ENCODE peak calls at places on chromosomes 13 and 19, in five cellular contexts. One of them, this sample, is unnamed.

GRCh38 chr13:89066868-89067466 is 1395.8 kb downstream of the SLITRK5 start:
- DNase-seq in K562: no peak
- DNase-seq in testis: peak; percentile 47
- DNase-seq in fibroblast of the aortic adventitia: peak; percentile 31
- DNase-seq in GM06990: no peak
- DNase-seq in this sample: no peak

GRCh38 chr19:46571495-46571894 is 29.6 kb upstream of the CALM3 start:
- DNase-seq in K562: peak; percentile 48
- DNase-seq in testis: no peak
- DNase-seq in fibroblast of the aortic adventitia: peak; percentile 11
- DNase-seq in GM06990: no peak
- DNase-seq in this sample: peak; percentile 12

GRCh38 chr19:18399008-18399407 is 1.6 kb upstream of the LRRC25 start:
- DNase-seq in K562: no peak
- DNase-seq in testis: peak; percentile 88
- DNase-seq in fibroblast of the aortic adventitia: peak; percentile 49
- DNase-seq in GM06990: no peak
- DNase-seq in this sample: peak; percentile 70

GRCh38 chr13:43872181-43872580 is 7.4 kb downstream of the CCDC122 start:
- DNase-seq in K562: no peak
- DNase-seq in testis: no peak
- DNase-seq in fibroblast of the aortic adventitia: peak; percentile 54
- DNase-seq in GM06990: no peak
- DNase-seq in this sample: no peak

GRCh38 chr13:114095486-114095885 is 36.9 kb downstream of the RASA3 start:
- DNase-seq in K562: no peak
- DNase-seq in testis: no peak
- DNase-seq in fibroblast of the aortic adventitia: no peak
- DNase-seq in GM06990: no peak
- DNase-seq in this sample: no peak

GRCh38 chr13:114130708-114131580 is 1.5 kb downstream of the RASA3 start:
- DNase-seq in K562: peak; percentile 29
- DNase-seq in testis: no peak
- DNase-seq in fibroblast of the aortic adventitia: peak; percentile 80
- DNase-seq in GM06990: peak; percentile 74
- DNase-seq in this sample: peak; percentile 95

GRCh38 chr13:70758932-70759331 is 650.7 kb upstream of the KLHL1 start:
- DNase-seq in K562: no peak
- DNase-seq in testis: no peak
- DNase-seq in fibroblast of the aortic adventitia: no peak
- DNase-seq in GM06990: no peak
- DNase-seq in this sample: no peak

GRCh38 chr19:13981021-13981420 is 25.1 kb downstream of the RFX1 start:
- DNase-seq in K562: no peak
- DNase-seq in testis: no peak
- DNase-seq in fibroblast of the aortic adventitia: no peak
- DNase-seq in GM06990: no peak
- DNase-seq in this sample: no peak

GRCh38 chr13:107883561-107884175 is 331.7 kb downstream of the LIG4 start:
- DNase-seq in K562: peak; percentile 89
- DNase-seq in testis: no peak
- DNase-seq in fibroblast of the aortic adventitia: no peak
- DNase-seq in GM06990: no peak
- DNase-seq in this sample: no peak

GRCh38 chr19:15195987-15196682 is 4.7 kb downstream of the NOTCH3 start:
- DNase-seq in K562: peak; percentile 49
- DNase-seq in testis: peak; percentile 50
- DNase-seq in fibroblast of the aortic adventitia: no peak
- DNase-seq in GM06990: no peak
- DNase-seq in this sample: no peak
- H3K4me3 ChIP-seq in K562: no peak overlapping the region
- H3K4me3 ChIP-seq in testis: no peak overlapping the region
- H3K4me3 ChIP-seq in fibroblast of the aortic adventitia: no peak overlapping the region
- H3K4me3 ChIP-seq in GM06990: no peak overlapping the region
- H3K4me3 ChIP-seq in this sample: peak overlapping the region; percentile 30

DNA sequence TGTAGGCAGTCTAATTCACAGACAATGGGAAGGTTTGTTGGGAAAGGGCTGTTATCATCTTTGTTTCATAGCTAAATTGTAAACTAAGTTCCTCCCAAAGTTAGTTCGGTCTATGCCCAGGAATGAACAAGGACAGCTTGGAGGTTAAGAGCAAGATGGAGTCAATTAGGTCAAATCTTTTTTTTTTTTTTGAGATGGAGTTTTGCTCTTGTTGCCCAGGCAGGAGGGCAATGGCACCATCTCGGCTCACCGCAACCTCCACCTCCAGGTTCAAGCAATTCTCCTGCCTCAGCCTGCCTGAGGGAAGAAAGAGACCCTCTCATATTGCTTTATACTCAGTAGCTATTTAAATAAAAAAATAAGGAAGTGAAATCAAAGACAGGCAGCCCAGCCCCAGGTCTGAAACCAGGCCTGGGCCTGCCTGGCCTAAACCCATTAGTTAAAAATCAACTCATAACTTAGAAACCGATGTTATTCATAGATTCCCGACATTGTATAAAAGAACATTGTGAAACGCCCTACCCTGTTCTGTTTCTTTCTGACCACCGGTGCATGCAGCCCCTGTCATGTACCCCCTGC is 297.4 kb upstream of the SGCG start:
- DNase-seq in K562: no peak
- DNase-seq in testis: no peak
- DNase-seq in fibroblast of the aortic adventitia: no peak
- DNase-seq in GM06990: peak; percentile 48
- DNase-seq in this sample: no peak
- TF ChIP-seq CTCF in K562: no peak
- TF ChIP-seq CTCF in testis: no peak
- TF ChIP-seq CTCF in fibroblast of the aortic adventitia: no peak
- TF ChIP-seq CTCF in GM06990: no peak
- TF ChIP-seq CTCF in this sample: no peak

DNA sequence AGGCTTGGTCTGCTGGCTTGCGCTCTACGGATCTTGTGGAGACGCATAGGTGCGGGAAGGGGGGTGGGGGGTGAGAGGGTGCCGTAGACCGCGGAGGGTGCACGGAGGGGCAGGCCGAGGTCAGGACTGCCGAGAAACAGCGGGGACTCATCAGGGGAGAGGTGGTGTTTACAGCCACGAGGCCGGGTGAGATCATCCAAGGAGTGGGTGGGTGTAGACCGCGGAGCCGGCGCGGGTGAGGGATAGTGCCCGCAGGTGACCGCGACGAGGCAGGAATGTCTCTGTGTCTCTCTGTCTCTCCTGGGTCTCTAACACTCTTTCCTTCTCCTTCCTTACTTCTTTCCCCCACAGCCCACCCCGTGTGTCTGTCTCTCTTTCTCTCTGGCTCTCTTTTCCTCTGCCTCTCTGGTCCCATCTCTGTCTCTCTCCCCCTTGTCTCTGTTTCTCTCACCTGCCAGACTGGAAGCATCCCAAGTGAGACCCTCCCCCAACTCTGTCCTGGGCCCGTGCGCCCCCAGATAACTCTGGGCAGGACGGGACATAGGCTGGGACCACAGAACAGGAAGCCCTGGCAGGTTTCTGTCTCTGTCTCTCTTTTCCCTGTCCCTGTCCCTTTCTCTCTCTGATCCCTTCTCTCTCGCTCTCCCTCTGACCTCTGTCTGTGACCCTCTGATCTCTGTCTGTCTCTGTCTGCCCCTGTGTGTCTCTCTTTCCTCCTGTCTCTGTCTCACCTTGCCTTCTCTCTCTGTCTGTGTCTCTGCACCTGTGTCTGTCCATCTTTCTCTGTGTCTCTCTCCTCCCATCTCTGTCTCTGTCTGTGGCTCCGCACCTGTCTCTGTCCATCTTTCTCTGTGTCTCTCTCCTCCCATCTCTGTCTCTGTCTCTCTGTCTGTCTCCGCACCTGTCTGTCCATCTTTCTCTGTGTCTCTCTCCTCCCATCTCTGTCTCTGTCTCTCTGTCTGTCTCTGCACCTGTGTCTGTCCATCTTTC is 1.8 kb upstream of the KLK4 start:
- DNase-seq in K562: peak; percentile 28
- DNase-seq in testis: no peak
- DNase-seq in fibroblast of the aortic adventitia: no peak
- DNase-seq in GM06990: no peak
- DNase-seq in this sample: no peak
- H3K4me3 ChIP-seq in K562: no peak overlapping the region
- H3K4me3 ChIP-seq in testis: no peak overlapping the region
- H3K4me3 ChIP-seq in fibroblast of the aortic adventitia: no peak overlapping the region
- H3K4me3 ChIP-seq in GM06990: no peak overlapping the region
- H3K4me3 ChIP-seq in this sample: no peak overlapping the region

DNA sequence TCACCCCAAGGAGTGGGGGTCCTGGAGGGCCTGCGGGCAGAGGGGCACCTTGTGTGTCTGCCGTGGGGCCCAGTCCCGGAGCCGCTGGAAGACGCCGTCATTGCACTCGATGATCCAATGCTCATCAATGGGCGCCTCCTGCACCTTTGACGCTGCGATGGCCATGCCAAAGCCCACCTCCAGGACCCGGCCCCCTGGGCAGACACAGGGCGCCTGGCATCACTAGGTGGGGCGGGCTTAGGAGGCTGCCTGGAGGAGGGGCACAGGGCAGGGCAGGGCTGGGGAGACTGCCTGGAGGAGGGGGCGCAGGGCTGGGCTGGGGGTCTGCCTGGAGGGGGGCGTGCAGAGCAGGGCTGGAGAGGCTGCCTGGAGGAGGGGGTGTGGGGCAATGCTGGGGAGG is 1.6 kb downstream of the GAMT start:
- DNase-seq in K562: no peak
- DNase-seq in testis: no peak
- DNase-seq in fibroblast of the aortic adventitia: no peak
- DNase-seq in GM06990: no peak
- DNase-seq in this sample: no peak
- TF ChIP-seq CTCF in K562: no peak
- TF ChIP-seq CTCF in testis: no peak
- TF ChIP-seq CTCF in fibroblast of the aortic adventitia: no peak
- TF ChIP-seq CTCF in GM06990: no peak
- TF ChIP-seq CTCF in this sample: no peak

DNA sequence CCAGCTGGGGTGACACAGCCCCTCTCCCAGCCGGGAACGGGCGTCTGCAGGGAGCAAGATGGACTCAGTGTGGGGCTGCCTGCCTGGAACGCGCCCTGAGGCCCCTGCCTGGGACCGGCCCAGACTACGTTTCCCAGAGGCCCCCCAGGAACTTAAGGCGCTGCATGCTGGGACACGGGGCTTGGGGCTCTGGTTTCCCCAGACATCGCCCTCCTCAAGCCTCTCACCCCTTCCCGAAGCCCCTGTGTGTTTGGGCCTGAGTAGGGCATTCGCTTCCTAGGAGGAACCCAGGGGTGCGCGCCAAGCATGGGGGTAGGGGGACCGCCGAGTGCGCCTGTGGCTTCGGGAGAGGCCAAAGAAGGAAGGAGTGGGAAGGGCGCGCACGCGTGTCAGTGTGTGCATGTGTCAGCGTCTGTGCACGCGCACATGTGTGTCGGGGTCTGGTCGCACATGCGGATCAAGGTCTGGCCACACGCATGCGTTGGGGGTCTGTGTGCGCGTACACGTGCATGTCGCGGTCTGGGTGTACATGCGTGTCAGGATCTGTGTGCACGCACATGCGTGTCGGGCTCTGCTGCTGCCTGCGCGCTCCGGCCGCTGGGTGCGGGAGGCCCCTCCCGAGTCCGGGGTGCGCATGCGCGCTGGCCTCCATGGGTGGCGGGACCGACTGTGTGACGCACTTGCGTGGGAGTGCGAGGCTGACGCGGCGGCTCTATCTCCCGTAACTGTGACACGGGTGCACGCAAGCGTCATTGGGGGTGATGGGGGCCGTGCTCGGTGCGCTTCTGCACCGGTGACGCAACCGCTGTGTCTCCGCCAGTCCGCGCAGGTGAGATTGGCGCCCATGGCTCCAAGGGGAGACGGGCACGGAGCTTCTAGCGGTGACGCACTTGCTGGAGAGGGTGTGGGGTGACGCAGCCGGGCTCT is 16.2 kb downstream of the ZNF331 start:
- DNase-seq in K562: no peak
- DNase-seq in testis: peak; percentile 88
- DNase-seq in fibroblast of the aortic adventitia: peak; percentile 90
- DNase-seq in GM06990: peak; percentile 93
- DNase-seq in this sample: peak; percentile 93
- H3K4me3 ChIP-seq in K562: no peak overlapping the region
- H3K4me3 ChIP-seq in testis: peak overlapping the region; percentile 42
- H3K4me3 ChIP-seq in fibroblast of the aortic adventitia: peak overlapping the region; percentile 75
- H3K4me3 ChIP-seq in GM06990: peak overlapping the region; percentile 83
- H3K4me3 ChIP-seq in this sample: peak overlapping the region; percentile 69

This sample was measured in foreskin fibroblast.